ENCODE peak calls at places on chromosome 5, in six cellular contexts. V, G, T, A, D and K are unnamed samples.

GRCh38 chr5:141338538-141339306 is at the start of gene PCDHGA2:
- DNase-seq in V (no peak), D (peak; percentile 48), G (peak; percentile 59), T (no peak), A (peak; percentile 57), K (no peak)

GRCh38 chr5:66779535-66779934 is 183.3 kb downstream of the MAST4 start:
- DNase-seq in A (no peak), T (no peak), G (no peak), D (peak; percentile 73), V (no peak), K (no peak)

GRCh38 chr5:176425138-176425537 is 8.8 kb upstream of the CLTB start:
- DNase-seq in D (peak; percentile 94), V (no peak), A (no peak), G (peak; percentile 61), T (no peak), K (no peak)

GRCh38 chr5:95087819-95088317 is 197.0 kb downstream of the MCTP1 start:
- DNase-seq in G (peak; percentile 83), D (peak; percentile 29), V (no peak), T (no peak), A (no peak), K (no peak)

GRCh38 chr5:160197341-160198147 is 31.8 kb upstream of the FABP6 start:
- DNase-seq in T (no peak), D (peak; percentile 36), G (peak; percentile 91), A (no peak), V (no peak), K (no peak)

GRCh38 chr5:145347026-145347616 is 488.0 kb downstream of the PRELID2 start:
- DNase-seq in A (no peak), T (no peak), V (no peak), D (peak; percentile 59), G (peak; percentile 94), K (no peak)

GRCh38 chr5:172444626-172445365 is 9.5 kb downstream of the SH3PXD2B start:
- DNase-seq in V (no peak), A (peak; percentile 66), D (no peak), T (no peak), G (no peak), K (no peak)

GRCh38 chr5:172906436-172906835 is 52.8 kb upstream of the RPL26L1 start:
- DNase-seq in V (no peak), G (peak; percentile 91), T (no peak), D (peak; percentile 92), A (no peak), K (no peak)

GRCh38 chr5:119220576-119221197 is 135.1 kb upstream of the TNFAIP8 start:
- DNase-seq in V (no peak), D (no peak), G (peak; percentile 11), T (no peak), A (no peak), K (no peak)

GRCh38 chr5:32182463-32183081 is 8.5 kb upstream of the GOLPH3 start:
- DNase-seq in D (no peak), G (no peak), A (no peak), V (no peak), T (no peak), K (no peak)

GRCh38 chr5:93130623-93131022 is 450.4 kb downstream of the NR2F1-AS1 start:
- DNase-seq in V (no peak), D (peak; percentile 62), G (peak; percentile 27), A (no peak), T (no peak), K (no peak)

GRCh38 chr5:76041863-76042262 is 41.3 kb upstream of the SV2C start:
- DNase-seq in T (no peak), G (no peak), A (no peak), V (no peak), D (no peak), K (no peak)

GRCh38 chr5:9829621-9830020 is 199.5 kb upstream of the TAS2R1 start:
- DNase-seq in G (no peak), V (no peak), T (no peak), D (peak; percentile 6), A (no peak), K (no peak)

GRCh38 chr5:39518516-39518915 is 93.7 kb upstream of the DAB2 start:
- DNase-seq in A (no peak), G (peak; percentile 96), V (no peak), T (no peak), D (peak; percentile 96), K (no peak)

GRCh38 chr5:89878140-89878570 is 531.4 kb downstream of the CETN3 start:
- DNase-seq in A (no peak), G (peak; percentile 98), V (peak; percentile 27), D (peak; percentile 99), T (no peak), K (no peak)

GRCh38 chr5:132489051-132489770 is 1.4 kb downstream of the IRF1 start:
- DNase-seq in G (no peak), V (no peak), T (no peak), A (peak; percentile 52), D (no peak), K (no peak)

GRCh38 chr5:546376-546908 is 22.2 kb upstream of the SLC9A3 start:
- DNase-seq in D (no peak), G (no peak), T (no peak), A (peak; percentile 69), V (no peak), K (no peak)

GRCh38 chr5:10631597-10631996 is 67.7 kb downstream of the ANKRD33B start:
- DNase-seq in G (no peak), A (peak; percentile 50), T (no peak), V (no peak), D (no peak), K (no peak)

GRCh38 chr5:58629190-58630159 is 46.6 kb downstream of the RAB3C start:
- DNase-seq in T (no peak), D (no peak), V (no peak), G (no peak), A (no peak), K (no peak)

GRCh38 chr5:135255461-135256178 is 143.4 kb downstream of the MACROH2A1 start:
- DNase-seq in D (no peak), V (no peak), G (no peak), A (no peak), T (no peak), K (no peak)